ENCODE peak calls at places on chromosomes 1 and 21, in nine cellular contexts. K is bronchial epithelial cell; U is astrocyte of the cerebellum; I is NB4; W is fibroblast of lung; O is CD8-positive, alpha-beta memory T cell; L is AG09309; Y is AG10803; A is heart right ventricle. Z is an unnamed sample.

GRCh38 chr1:23403038-23403336 is 21.6 kb downstream of the TCEA3 start:
- DNase-seq in K (peak), U (peak), I (peak), W (peak), O (no peak), L (no peak), Y (peak), A (no peak), Z (peak)

GRCh38 chr1:164602142-164602429 is 43.1 kb downstream of the PBX1 start:
- DNase-seq in K (peak), U (no peak), I (no peak), W (no peak), O (no peak), L (no peak), Y (no peak), A (no peak), Z (no peak)

GRCh38 chr1:109959974-109960744 is 24.4 kb upstream of the AHCYL1 start:
- DNase-seq in K (peak), U (no peak), I (no peak), W (peak), O (no peak), L (peak), Y (peak), A (no peak), Z (peak)

GRCh38 chr1:149888999-149889289 is 10.4 kb upstream of the BOLA1 start:
- DNase-seq in K (no peak), U (no peak), I (no peak), W (no peak), O (no peak), L (no peak), Y (peak), A (no peak), Z (peak)

GRCh38 chr1:75908717-75909152 is 23.5 kb downstream of the ASB17 start:
- DNase-seq in K (peak), U (peak), I (peak), W (peak), O (no peak), L (peak), Y (peak), A (no peak), Z (peak)

GRCh38 chr1:68503085-68503484 is 6.2 kb upstream of the DEPDC1 start:
- DNase-seq in K (no peak), U (no peak), I (no peak), W (no peak), O (no peak), L (no peak), Y (no peak), A (no peak), Z (no peak)

GRCh38 chr1:201476670-201477344 is 7.8 kb upstream of the PHLDA3 start:
- DNase-seq in K (peak), U (no peak), I (peak), W (no peak), O (no peak), L (no peak), Y (peak), A (no peak), Z (peak)

GRCh38 chr1:4518621-4519020 is 135.8 kb upstream of the AJAP1 start:
- DNase-seq in K (no peak), U (no peak), I (no peak), W (no peak), O (no peak), L (no peak), Y (no peak), A (no peak), Z (no peak)

GRCh38 chr1:213905315-213905714 is 82.5 kb upstream of the PROX1 start:
- DNase-seq in K (no peak), U (no peak), I (no peak), W (no peak), O (no peak), L (no peak), Y (no peak), A (peak), Z (no peak)

GRCh38 chr1:65269612-65270011 is 39.7 kb upstream of the DNAJC6 start:
- DNase-seq in K (no peak), U (no peak), I (no peak), W (no peak), O (no peak), L (no peak), Y (no peak), A (no peak), Z (no peak)

GRCh38 chr1:53398585-53399365 is 60.4 kb upstream of the DMRTB1 start:
- DNase-seq in K (no peak), U (no peak), I (no peak), W (no peak), O (no peak), L (no peak), Y (no peak), A (no peak), Z (no peak)

GRCh38 chr1:202835548-202836072 is 24.9 kb downstream of the PCAT6 start:
- DNase-seq in K (no peak), U (no peak), I (peak), W (no peak), O (peak), L (no peak), Y (no peak), A (no peak), Z (no peak)

GRCh38 chr1:59083946-59084865 is 212.7 kb upstream of the FGGY start:
- DNase-seq in K (peak), U (no peak), I (no peak), W (no peak), O (no peak), L (no peak), Y (peak), A (peak), Z (no peak)

GRCh38 chr1:59375321-59376220 is 78.7 kb downstream of the FGGY start:
- DNase-seq in K (peak), U (peak), I (no peak), W (peak), O (no peak), L (peak), Y (peak), A (no peak), Z (peak)

GRCh38 chr1:230299148-230300006 is 126.8 kb downstream of the PGBD5 start:
- DNase-seq in K (no peak), U (no peak), I (no peak), W (no peak), O (no peak), L (no peak), Y (no peak), A (no peak), Z (no peak)

GRCh38 chr1:34163792-34164509 is 1.1 kb downstream of the CSMD2 start:
- DNase-seq in K (no peak), U (no peak), I (no peak), W (no peak), O (no peak), L (no peak), Y (peak), A (no peak), Z (no peak)

GRCh38 chr1:219542828-219543518 is 69.9 kb downstream of the ZC3H11B start:
- DNase-seq in K (peak), U (peak), I (no peak), W (no peak), O (no peak), L (no peak), Y (peak), A (no peak), Z (no peak)

GRCh38 chr1:241641748-241642592 is 1.8 kb upstream of the CHML start:
- DNase-seq in K (peak), U (no peak), I (no peak), W (peak), O (no peak), L (no peak), Y (peak), A (no peak), Z (peak)

GRCh38 chr1:164605254-164606091 is 46.5 kb downstream of the PBX1 start:
- DNase-seq in K (no peak), U (no peak), I (no peak), W (no peak), O (no peak), L (no peak), Y (no peak), A (no peak), Z (no peak)

GRCh38 chr1:12249181-12249580 is 19.4 kb downstream of the VPS13D start:
- DNase-seq in K (no peak), U (no peak), I (no peak), W (no peak), O (no peak), L (no peak), Y (peak), A (no peak), Z (no peak)

GRCh38 chr1:44590475-44590874 is 83.8 kb downstream of the TMEM53 start:
- DNase-seq in K (no peak), U (no peak), I (no peak), W (no peak), O (no peak), L (no peak), Y (no peak), A (no peak), Z (no peak)

GRCh38 chr21:32334980-32335471 is 36.4 kb downstream of the MRAP start:
- DNase-seq in K (no peak), U (no peak), I (no peak), W (no peak), O (no peak), L (no peak), Y (peak), A (no peak), Z (no peak)

GRCh38 chr1:203305809-203306088 is 430 bp downstream of the BTG2 start:
- DNase-seq in K (no peak), U (no peak), I (no peak), W (no peak), O (no peak), L (no peak), Y (no peak), A (no peak), Z (no peak)

GRCh38 chr1:84299536-84300260 is 1.8 kb upstream of the SAMD13 start:
- DNase-seq in K (no peak), U (no peak), I (no peak), W (peak), O (no peak), L (no peak), Y (no peak), A (no peak), Z (peak)

GRCh38 chr1:1293258-1293617 is 13.0 kb downstream of the SCNN1D start:
- DNase-seq in K (no peak), U (no peak), I (no peak), W (no peak), O (no peak), L (no peak), Y (no peak), A (no peak), Z (no peak)

GRCh38 chr1:1292851-1293250 is 12.6 kb downstream of the SCNN1D start:
- DNase-seq in K (no peak), U (no peak), I (no peak), W (no peak), O (no peak), L (no peak), Y (no peak), A (no peak), Z (no peak)

GRCh38 chr1:1293618-1294249 is 13.5 kb downstream of the SCNN1D start:
- DNase-seq in K (no peak), U (no peak), I (no peak), W (no peak), O (no peak), L (no peak), Y (no peak), A (no peak), Z (no peak)

GRCh38 chr1:1295154-1295923 is 12.4 kb downstream of the ACAP3 start:
- DNase-seq in K (no peak), U (no peak), I (no peak), W (no peak), O (no peak), L (no peak), Y (no peak), A (no peak), Z (no peak)

GRCh38 chr1:1294250-1294890 is 13.4 kb downstream of the ACAP3 start:
- DNase-seq in K (no peak), U (no peak), I (no peak), W (no peak), O (no peak), L (no peak), Y (no peak), A (no peak), Z (no peak)
- H3K4me3 ChIP-seq in K (no peak), U (no peak), I (no peak), W (no peak), O (no peak), L (no peak), Y (no peak), A (no peak), Z (no peak)

GRCh38 chr1:152111515-152111968 is 3.7 kb downstream of the TCHH start:
- DNase-seq in K (no peak), U (no peak), I (no peak), W (peak), O (no peak), L (peak), Y (peak), A (no peak), Z (peak)
- H3K4me3 ChIP-seq in K (peak), U (peak), I (peak), W (peak), O (peak), L (peak), Y (peak), A (peak), Z (peak)

DNA sequence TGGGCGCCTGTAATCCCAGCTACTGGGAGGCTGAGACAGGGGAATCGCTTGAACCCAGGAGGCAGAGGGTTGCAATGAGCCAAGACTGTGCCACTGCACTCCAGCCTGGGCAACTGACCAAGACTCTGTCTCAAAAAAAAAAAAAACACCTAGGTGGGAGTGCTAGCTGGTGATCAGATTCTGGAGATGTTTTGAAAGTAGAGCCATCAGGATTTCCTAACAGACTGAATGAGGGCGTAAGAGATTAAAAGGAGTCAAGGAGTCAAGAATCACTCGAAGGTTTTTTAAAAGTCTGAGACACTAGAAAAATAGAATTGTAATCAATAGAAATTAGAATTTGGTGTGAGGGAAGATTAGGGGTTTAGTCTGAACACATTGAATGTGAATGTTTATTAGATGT is 73.8 kb downstream of the HSF2BP start:
- DNase-seq in K (no peak), U (no peak), I (no peak), W (no peak), O (no peak), L (no peak), Y (no peak), A (no peak), Z (no peak)
- H3K4me3 ChIP-seq in K (no peak), U (no peak), I (no peak), W (no peak), O (no peak), L (no peak), Y (no peak), A (no peak), Z (no peak)

GRCh38 chr1:160664573-160665051 is 17.8 kb upstream of the SLAMF1 start:
- DNase-seq in K (no peak), U (no peak), I (no peak), W (no peak), O (no peak), L (no peak), Y (no peak), A (no peak), Z (no peak)

GRCh38 chr1:160665330-160666078 is 18.7 kb upstream of the SLAMF1 start:
- DNase-seq in K (no peak), U (no peak), I (peak), W (no peak), O (no peak), L (no peak), Y (no peak), A (peak), Z (peak)

GRCh38 chr1:160662888-160663287 is 16.0 kb upstream of the SLAMF1 start:
- DNase-seq in K (no peak), U (no peak), I (peak), W (no peak), O (no peak), L (no peak), Y (no peak), A (no peak), Z (no peak)

GRCh38 chr1:160667896-160668295 is 21.1 kb upstream of the SLAMF1 start:
- DNase-seq in K (no peak), U (no peak), I (no peak), W (no peak), O (no peak), L (no peak), Y (no peak), A (no peak), Z (no peak)

GRCh38 chr1:160666079-160666442 is 19.2 kb upstream of the SLAMF1 start:
- DNase-seq in K (no peak), U (no peak), I (no peak), W (no peak), O (no peak), L (no peak), Y (no peak), A (no peak), Z (no peak)
- H3K4me3 ChIP-seq in K (no peak), U (no peak), I (no peak), W (no peak), O (peak), L (no peak), Y (no peak), A (no peak), Z (no peak)

DNA sequence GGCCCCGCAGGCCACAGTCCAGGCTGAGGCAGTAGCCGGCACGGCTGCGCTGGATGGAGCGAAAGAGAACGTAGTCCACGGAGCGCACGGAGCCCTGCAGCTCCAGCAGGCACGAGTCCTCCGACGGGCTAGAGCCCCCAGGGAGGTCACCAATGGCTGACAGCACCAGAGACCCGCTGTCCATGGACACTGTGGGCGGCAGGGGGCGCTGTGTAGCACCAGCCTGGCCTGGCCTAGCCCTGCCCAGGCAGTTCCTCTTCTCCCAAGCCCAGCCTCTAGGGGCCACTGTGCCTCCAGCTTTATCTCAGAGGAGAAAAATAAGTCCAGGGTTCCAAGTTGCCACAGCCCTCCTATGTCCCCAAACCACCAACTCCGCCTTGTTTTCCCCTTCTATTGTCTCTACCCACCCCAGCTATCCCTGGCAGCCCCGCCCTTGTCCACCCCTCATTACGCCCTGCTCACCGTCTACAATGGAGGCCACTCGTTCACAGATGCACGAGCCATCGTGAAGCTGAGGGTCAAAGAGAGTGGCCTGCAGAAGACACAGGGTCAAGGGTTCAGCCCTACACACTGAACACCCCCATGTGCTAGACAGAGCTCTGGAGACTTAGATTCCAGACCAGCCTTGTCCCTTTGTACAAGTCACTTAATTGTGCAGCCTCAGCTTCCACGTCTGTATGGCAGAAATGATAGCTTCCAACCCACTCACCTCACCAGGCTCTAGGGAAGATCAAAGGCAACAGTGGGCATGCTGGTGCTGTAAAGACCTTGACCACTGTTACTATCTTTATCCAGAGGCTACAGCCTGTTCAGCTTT is 4.4 kb downstream of the ENTREP3 start:
- DNase-seq in K (peak), U (peak), I (peak), W (peak), O (peak), L (no peak), Y (peak), A (peak), Z (peak)
- H3K4me3 ChIP-seq in K (no peak), U (peak), I (peak), W (no peak), O (peak), L (no peak), Y (no peak), A (peak), Z (no peak)